ENCODE peak calls at places on chromosomes 12 and 14, in eight cellular contexts. One of them, this sample, is unnamed.
A peak's percentile ranks its signal among the peaks of the same experiment; 100 is the strongest.

GRCh38 chr12:23628836-23629235 is 320.6 kb downstream of the SOX5 start:
- DNase-seq in CD8-positive, alpha-beta T cell: no peak
- DNase-seq in neural progenitor cell: peak; percentile 9
- DNase-seq in AG10803: no peak
- DNase-seq in tibial artery: no peak
- DNase-seq in astrocyte of the spinal cord: no peak
- DNase-seq in psoas muscle: no peak
- DNase-seq in lower leg skin: no peak
- DNase-seq in this sample: no peak

GRCh38 chr12:130838284-130838950 is 633 bp downstream of the STX2 start:
- DNase-seq in CD8-positive, alpha-beta T cell: peak; percentile 29
- DNase-seq in neural progenitor cell: peak; percentile 63
- DNase-seq in AG10803: peak; percentile 21
- DNase-seq in tibial artery: no peak
- DNase-seq in astrocyte of the spinal cord: no peak
- DNase-seq in psoas muscle: peak; percentile 58
- DNase-seq in lower leg skin: peak; percentile 87
- DNase-seq in this sample: no peak

GRCh38 chr12:50326636-50327284 is 43.4 kb upstream of the LIMA1 start:
- DNase-seq in CD8-positive, alpha-beta T cell: no peak
- DNase-seq in neural progenitor cell: no peak
- DNase-seq in AG10803: peak; percentile 55
- DNase-seq in tibial artery: no peak
- DNase-seq in astrocyte of the spinal cord: peak; percentile 79
- DNase-seq in psoas muscle: no peak
- DNase-seq in lower leg skin: peak; percentile 12
- DNase-seq in this sample: no peak

GRCh38 chr12:32615441-32615840 is 63.7 kb upstream of the DNM1L start:
- DNase-seq in CD8-positive, alpha-beta T cell: no peak
- DNase-seq in neural progenitor cell: no peak
- DNase-seq in AG10803: no peak
- DNase-seq in tibial artery: no peak
- DNase-seq in astrocyte of the spinal cord: no peak
- DNase-seq in psoas muscle: no peak
- DNase-seq in lower leg skin: no peak
- DNase-seq in this sample: no peak

GRCh38 chr12:63991036-63991547 is 146.6 kb downstream of the SRGAP1 start:
- DNase-seq in CD8-positive, alpha-beta T cell: no peak
- DNase-seq in neural progenitor cell: no peak
- DNase-seq in AG10803: no peak
- DNase-seq in tibial artery: no peak
- DNase-seq in astrocyte of the spinal cord: no peak
- DNase-seq in psoas muscle: no peak
- DNase-seq in lower leg skin: no peak
- DNase-seq in this sample: no peak

GRCh38 chr14:105092124-105092911 is 27.1 kb upstream of the GPR132 start:
- DNase-seq in CD8-positive, alpha-beta T cell: no peak
- DNase-seq in neural progenitor cell: peak; percentile 26
- DNase-seq in AG10803: no peak
- DNase-seq in tibial artery: peak; percentile 68
- DNase-seq in astrocyte of the spinal cord: no peak
- DNase-seq in psoas muscle: no peak
- DNase-seq in lower leg skin: peak; percentile 88
- DNase-seq in this sample: peak; percentile 75

GRCh38 chr14:50231475-50232275 is at the start of gene SOS2:
- DNase-seq in CD8-positive, alpha-beta T cell: peak; percentile 80
- DNase-seq in neural progenitor cell: peak; percentile 97
- DNase-seq in AG10803: peak; percentile 81
- DNase-seq in tibial artery: peak; percentile 92
- DNase-seq in astrocyte of the spinal cord: peak; percentile 89
- DNase-seq in psoas muscle: peak; percentile 93
- DNase-seq in lower leg skin: peak; percentile 97
- DNase-seq in this sample: peak; percentile 90

GRCh38 chr14:34137001-34137400 is 186.1 kb upstream of the EGLN3 start:
- DNase-seq in CD8-positive, alpha-beta T cell: no peak
- DNase-seq in neural progenitor cell: no peak
- DNase-seq in AG10803: no peak
- DNase-seq in tibial artery: no peak
- DNase-seq in astrocyte of the spinal cord: no peak
- DNase-seq in psoas muscle: no peak
- DNase-seq in lower leg skin: peak; percentile 89
- DNase-seq in this sample: no peak

GRCh38 chr14:69483765-69484443 is 624 bp upstream of the PLEKHD1 start:
- DNase-seq in CD8-positive, alpha-beta T cell: no peak
- DNase-seq in neural progenitor cell: peak; percentile 78
- DNase-seq in AG10803: peak; percentile 24
- DNase-seq in tibial artery: no peak
- DNase-seq in astrocyte of the spinal cord: peak; percentile 7
- DNase-seq in psoas muscle: peak; percentile 90
- DNase-seq in lower leg skin: no peak
- DNase-seq in this sample: no peak

GRCh38 chr12:78208106-78208505 is 377.4 kb downstream of the NAV3 start:
- DNase-seq in CD8-positive, alpha-beta T cell: no peak
- DNase-seq in neural progenitor cell: no peak
- DNase-seq in AG10803: no peak
- DNase-seq in tibial artery: no peak
- DNase-seq in astrocyte of the spinal cord: peak; percentile 37
- DNase-seq in psoas muscle: no peak
- DNase-seq in lower leg skin: no peak
- DNase-seq in this sample: no peak

GRCh38 chr12:11779286-11779685 is 129.8 kb downstream of the ETV6 start:
- DNase-seq in CD8-positive, alpha-beta T cell: no peak
- DNase-seq in neural progenitor cell: no peak
- DNase-seq in AG10803: peak; percentile 78
- DNase-seq in tibial artery: no peak
- DNase-seq in astrocyte of the spinal cord: peak; percentile 67
- DNase-seq in psoas muscle: no peak
- DNase-seq in lower leg skin: no peak
- DNase-seq in this sample: no peak

GRCh38 chr12:45310627-45310968 is 94.7 kb downstream of the ANO6 start:
- DNase-seq in CD8-positive, alpha-beta T cell: no peak
- DNase-seq in neural progenitor cell: no peak
- DNase-seq in AG10803: no peak
- DNase-seq in tibial artery: no peak
- DNase-seq in astrocyte of the spinal cord: no peak
- DNase-seq in psoas muscle: no peak
- DNase-seq in lower leg skin: no peak
- DNase-seq in this sample: no peak

GRCh38 chr14:95518045-95518751 is 1.7 kb upstream of the SYNE3 start:
- DNase-seq in CD8-positive, alpha-beta T cell: no peak
- DNase-seq in neural progenitor cell: no peak
- DNase-seq in AG10803: peak; percentile 44
- DNase-seq in tibial artery: no peak
- DNase-seq in astrocyte of the spinal cord: peak; percentile 33
- DNase-seq in psoas muscle: no peak
- DNase-seq in lower leg skin: peak; percentile 81
- DNase-seq in this sample: no peak

GRCh38 chr14:44154889-44155288 is 352.2 kb downstream of the FSCB start:
- DNase-seq in CD8-positive, alpha-beta T cell: no peak
- DNase-seq in neural progenitor cell: no peak
- DNase-seq in AG10803: no peak
- DNase-seq in tibial artery: no peak
- DNase-seq in astrocyte of the spinal cord: no peak
- DNase-seq in psoas muscle: no peak
- DNase-seq in lower leg skin: no peak
- DNase-seq in this sample: no peak

GRCh38 chr14:54738009-54738408 is 164.6 kb downstream of the GCH1 start:
- DNase-seq in CD8-positive, alpha-beta T cell: no peak
- DNase-seq in neural progenitor cell: no peak
- DNase-seq in AG10803: no peak
- DNase-seq in tibial artery: no peak
- DNase-seq in astrocyte of the spinal cord: no peak
- DNase-seq in psoas muscle: peak; percentile 44
- DNase-seq in lower leg skin: no peak
- DNase-seq in this sample: no peak
- H3K4me3 ChIP-seq in CD8-positive, alpha-beta T cell: no peak overlapping the region
- H3K4me3 ChIP-seq in neural progenitor cell: no peak overlapping the region
- H3K4me3 ChIP-seq in AG10803: no peak overlapping the region
- H3K4me3 ChIP-seq in tibial artery: no peak overlapping the region
- H3K4me3 ChIP-seq in astrocyte of the spinal cord: no peak overlapping the region
- H3K4me3 ChIP-seq in psoas muscle: no peak overlapping the region
- H3K4me3 ChIP-seq in lower leg skin: no peak overlapping the region
- H3K4me3 ChIP-seq in this sample: no peak overlapping the region

DNA sequence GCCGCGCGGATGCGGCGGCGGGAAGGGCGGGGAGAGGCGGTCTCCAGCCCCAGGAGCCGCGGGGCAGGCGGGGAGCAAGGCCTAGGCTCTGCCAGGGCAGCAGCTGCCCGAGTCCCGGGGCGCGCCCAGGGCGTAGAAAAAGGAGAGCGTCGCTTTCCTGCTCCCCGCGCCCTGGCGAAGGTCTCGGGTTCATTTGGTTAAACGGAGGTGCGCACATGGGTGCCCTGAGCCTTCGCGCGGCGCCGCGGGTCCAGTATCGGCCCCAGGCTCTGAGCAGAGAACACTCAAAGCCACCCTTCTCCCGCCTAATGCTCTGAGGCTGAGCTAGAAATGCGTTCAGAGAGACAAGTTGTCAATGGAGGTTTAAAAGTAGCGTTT is 1.4 kb downstream of the TMEM132C start:
- DNase-seq in CD8-positive, alpha-beta T cell: no peak
- DNase-seq in neural progenitor cell: peak; percentile 40
- DNase-seq in AG10803: no peak
- DNase-seq in tibial artery: no peak
- DNase-seq in astrocyte of the spinal cord: no peak
- DNase-seq in psoas muscle: no peak
- DNase-seq in lower leg skin: no peak
- DNase-seq in this sample: no peak
- H3K4me3 ChIP-seq in CD8-positive, alpha-beta T cell: no peak overlapping the region
- H3K4me3 ChIP-seq in neural progenitor cell: peak overlapping the region; percentile 49
- H3K4me3 ChIP-seq in AG10803: no peak overlapping the region
- H3K4me3 ChIP-seq in tibial artery: no peak overlapping the region
- H3K4me3 ChIP-seq in astrocyte of the spinal cord: no peak overlapping the region
- H3K4me3 ChIP-seq in psoas muscle: peak overlapping the region; percentile 39
- H3K4me3 ChIP-seq in lower leg skin: peak overlapping the region; percentile 32
- H3K4me3 ChIP-seq in this sample: no peak overlapping the region

GRCh38 chr12:109902866-109903265 is 2.8 kb downstream of the TCHP start:
- DNase-seq in CD8-positive, alpha-beta T cell: no peak
- DNase-seq in neural progenitor cell: peak; percentile 37
- DNase-seq in AG10803: no peak
- DNase-seq in tibial artery: no peak
- DNase-seq in astrocyte of the spinal cord: no peak
- DNase-seq in psoas muscle: no peak
- DNase-seq in lower leg skin: no peak
- DNase-seq in this sample: no peak

GRCh38 chr12:109897029-109897428 is 3.0 kb upstream of the TCHP start:
- DNase-seq in CD8-positive, alpha-beta T cell: no peak
- DNase-seq in neural progenitor cell: no peak
- DNase-seq in AG10803: no peak
- DNase-seq in tibial artery: no peak
- DNase-seq in astrocyte of the spinal cord: no peak
- DNase-seq in psoas muscle: no peak
- DNase-seq in lower leg skin: no peak
- DNase-seq in this sample: no peak

GRCh38 chr12:109900752-109901580 is 892 bp downstream of the TCHP start:
- DNase-seq in CD8-positive, alpha-beta T cell: no peak
- DNase-seq in neural progenitor cell: peak; percentile 51
- DNase-seq in AG10803: no peak
- DNase-seq in tibial artery: no peak
- DNase-seq in astrocyte of the spinal cord: peak; percentile 13
- DNase-seq in psoas muscle: no peak
- DNase-seq in lower leg skin: no peak
- DNase-seq in this sample: no peak

GRCh38 chr12:109896188-109896587 is 3.9 kb upstream of the TCHP start:
- DNase-seq in CD8-positive, alpha-beta T cell: no peak
- DNase-seq in neural progenitor cell: no peak
- DNase-seq in AG10803: no peak
- DNase-seq in tibial artery: no peak
- DNase-seq in astrocyte of the spinal cord: no peak
- DNase-seq in psoas muscle: no peak
- DNase-seq in lower leg skin: no peak
- DNase-seq in this sample: no peak

GRCh38 chr12:109899783-109900751 is at the start of gene TCHP:
- DNase-seq in CD8-positive, alpha-beta T cell: peak; percentile 72
- DNase-seq in neural progenitor cell: peak; percentile 88
- DNase-seq in AG10803: peak; percentile 84
- DNase-seq in tibial artery: peak; percentile 90
- DNase-seq in astrocyte of the spinal cord: peak; percentile 89
- DNase-seq in psoas muscle: peak; percentile 92
- DNase-seq in lower leg skin: peak; percentile 96
- DNase-seq in this sample: no peak
- H3K4me3 ChIP-seq in CD8-positive, alpha-beta T cell: peak within 1 kb of the TSS; percentile 79
- H3K4me3 ChIP-seq in neural progenitor cell: peak within 1 kb of the TSS; percentile 79
- H3K4me3 ChIP-seq in AG10803: peak within 1 kb of the TSS; percentile 83
- H3K4me3 ChIP-seq in tibial artery: peak within 1 kb of the TSS; percentile 99
- H3K4me3 ChIP-seq in astrocyte of the spinal cord: peak within 1 kb of the TSS; percentile 73
- H3K4me3 ChIP-seq in psoas muscle: peak within 1 kb of the TSS; percentile 86
- H3K4me3 ChIP-seq in lower leg skin: peak within 1 kb of the TSS; percentile 48
- H3K4me3 ChIP-seq in this sample: peak within 1 kb of the TSS; percentile 81

GRCh38 chr14:64973026-64973442 is 898 bp upstream of the RAB15 start:
- DNase-seq in CD8-positive, alpha-beta T cell: no peak
- DNase-seq in neural progenitor cell: no peak
- DNase-seq in AG10803: no peak
- DNase-seq in tibial artery: peak; percentile 53
- DNase-seq in astrocyte of the spinal cord: no peak
- DNase-seq in psoas muscle: no peak
- DNase-seq in lower leg skin: peak; percentile 31
- DNase-seq in this sample: no peak

GRCh38 chr14:64971452-64971889 is 665 bp downstream of the RAB15 start:
- DNase-seq in CD8-positive, alpha-beta T cell: no peak
- DNase-seq in neural progenitor cell: no peak
- DNase-seq in AG10803: no peak
- DNase-seq in tibial artery: no peak
- DNase-seq in astrocyte of the spinal cord: no peak
- DNase-seq in psoas muscle: no peak
- DNase-seq in lower leg skin: no peak
- DNase-seq in this sample: no peak

GRCh38 chr14:64970041-64970440 is 2.1 kb downstream of the RAB15 start:
- DNase-seq in CD8-positive, alpha-beta T cell: no peak
- DNase-seq in neural progenitor cell: no peak
- DNase-seq in AG10803: no peak
- DNase-seq in tibial artery: no peak
- DNase-seq in astrocyte of the spinal cord: no peak
- DNase-seq in psoas muscle: no peak
- DNase-seq in lower leg skin: no peak
- DNase-seq in this sample: no peak

GRCh38 chr14:64971890-64972785 is at the start of gene RAB15:
- DNase-seq in CD8-positive, alpha-beta T cell: peak; percentile 37
- DNase-seq in neural progenitor cell: peak; percentile 72
- DNase-seq in AG10803: peak; percentile 22
- DNase-seq in tibial artery: peak; percentile 66
- DNase-seq in astrocyte of the spinal cord: no peak
- DNase-seq in psoas muscle: peak; percentile 59
- DNase-seq in lower leg skin: no peak
- DNase-seq in this sample: no peak

DNA sequence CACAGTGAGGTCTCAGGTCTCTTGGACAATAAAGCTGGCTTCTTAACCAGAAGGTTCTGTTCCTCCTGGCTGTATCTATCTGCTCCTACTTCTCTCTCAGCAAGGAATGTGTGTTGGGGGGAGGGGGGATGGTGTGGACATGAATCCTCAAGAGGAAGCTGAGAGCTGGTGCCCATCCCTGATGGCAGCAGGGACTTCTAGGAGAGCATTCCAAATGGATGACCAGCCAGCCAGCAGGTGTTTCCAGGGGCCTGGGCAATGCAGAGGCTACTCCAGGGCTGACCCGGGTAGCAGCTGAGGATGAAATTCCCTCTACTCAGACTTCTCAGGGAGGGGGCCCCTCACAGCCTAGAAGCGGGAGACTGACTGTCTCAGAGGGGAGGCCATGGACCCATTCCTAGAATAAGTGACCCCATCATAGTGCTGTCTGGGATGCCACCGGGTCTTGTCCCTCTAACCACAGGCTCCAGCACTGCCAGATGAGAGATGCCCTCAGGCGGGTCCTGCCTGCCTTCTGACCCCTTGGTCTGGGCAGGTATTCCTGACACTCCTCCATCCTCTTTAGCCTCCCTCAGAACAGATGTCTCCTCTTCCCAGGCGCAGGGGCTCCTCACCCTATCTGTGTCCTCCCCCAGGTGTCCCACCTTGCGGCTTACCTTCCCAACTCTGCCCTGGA is 1.2 kb downstream of the RAB15 start:
- DNase-seq in CD8-positive, alpha-beta T cell: no peak
- DNase-seq in neural progenitor cell: no peak
- DNase-seq in AG10803: peak; percentile 31
- DNase-seq in tibial artery: no peak
- DNase-seq in astrocyte of the spinal cord: no peak
- DNase-seq in psoas muscle: no peak
- DNase-seq in lower leg skin: no peak
- DNase-seq in this sample: no peak
- H3K4me3 ChIP-seq in CD8-positive, alpha-beta T cell: no peak overlapping the region
- H3K4me3 ChIP-seq in neural progenitor cell: peak overlapping the region; percentile 95
- H3K4me3 ChIP-seq in AG10803: peak overlapping the region; percentile 71
- H3K4me3 ChIP-seq in tibial artery: peak overlapping the region; percentile 61
- H3K4me3 ChIP-seq in astrocyte of the spinal cord: peak overlapping the region; percentile 71
- H3K4me3 ChIP-seq in psoas muscle: peak overlapping the region; percentile 84
- H3K4me3 ChIP-seq in lower leg skin: no peak overlapping the region
- H3K4me3 ChIP-seq in this sample: peak overlapping the region; percentile 48